ENCODE peak calls at places on chromosomes 7 and 10, in five cellular contexts. One of them, this sample, is unnamed.

GRCh38 chr10:5615263-5615820 is 51.1 kb downstream of the ASB13 start:
- DNase-seq in IMR-90: no peak
- DNase-seq in neuronal stem cell: no peak
- DNase-seq in H9: no peak
- DNase-seq in H1: no peak
- DNase-seq in this sample: no peak

GRCh38 chr10:26024303-26024702 is 90.3 kb downstream of the MYO3A start:
- DNase-seq in IMR-90: no peak
- DNase-seq in neuronal stem cell: no peak
- DNase-seq in H9: no peak
- DNase-seq in H1: no peak
- DNase-seq in this sample: no peak

GRCh38 chr10:91887075-91887899 is 22.0 kb downstream of the FGFBP3 start:
- DNase-seq in IMR-90: no peak
- DNase-seq in neuronal stem cell: peak
- DNase-seq in H9: peak
- DNase-seq in H1: peak
- DNase-seq in this sample: peak

GRCh38 chr10:97016728-97017473 is 168.9 kb downstream of the SLIT1 start:
- DNase-seq in IMR-90: no peak
- DNase-seq in neuronal stem cell: no peak
- DNase-seq in H9: peak
- DNase-seq in H1: no peak
- DNase-seq in this sample: no peak

GRCh38 chr7:126574838-126575250 is 677.9 kb downstream of the GRM8 start:
- DNase-seq in IMR-90: no peak
- DNase-seq in neuronal stem cell: no peak
- DNase-seq in H9: peak
- DNase-seq in H1: peak
- DNase-seq in this sample: peak

GRCh38 chr7:1461640-1462375 is 2.5 kb upstream of the MICALL2 start:
- DNase-seq in IMR-90: no peak
- DNase-seq in neuronal stem cell: no peak
- DNase-seq in H9: no peak
- DNase-seq in H1: no peak
- DNase-seq in this sample: no peak

GRCh38 chr7:138755331-138755747 is 42.5 kb upstream of the TMEM213 start:
- DNase-seq in IMR-90: no peak
- DNase-seq in neuronal stem cell: no peak
- DNase-seq in H9: no peak
- DNase-seq in H1: no peak
- DNase-seq in this sample: peak

GRCh38 chr7:73995330-73995729 is 32.6 kb upstream of the ELN start:
- DNase-seq in IMR-90: peak
- DNase-seq in neuronal stem cell: no peak
- DNase-seq in H9: no peak
- DNase-seq in H1: no peak
- DNase-seq in this sample: no peak

GRCh38 chr7:111029574-111030357 is 61.2 kb upstream of the LRRN3 start:
- DNase-seq in IMR-90: peak
- DNase-seq in neuronal stem cell: no peak
- DNase-seq in H9: no peak
- DNase-seq in H1: no peak
- DNase-seq in this sample: no peak

GRCh38 chr7:86792260-86792659 is 148.6 kb downstream of the GRM3 start:
- DNase-seq in IMR-90: no peak
- DNase-seq in neuronal stem cell: no peak
- DNase-seq in H9: no peak
- DNase-seq in H1: no peak
- DNase-seq in this sample: no peak

GRCh38 chr7:42238709-42239395 is 1.8 kb upstream of the GLI3 start:
- DNase-seq in IMR-90: peak
- DNase-seq in neuronal stem cell: no peak
- DNase-seq in H9: peak
- DNase-seq in H1: no peak
- DNase-seq in this sample: peak

GRCh38 chr7:97845622-97846203 is 26.5 kb downstream of the ASNS start:
- DNase-seq in IMR-90: peak
- DNase-seq in neuronal stem cell: peak
- DNase-seq in H9: no peak
- DNase-seq in H1: no peak
- DNase-seq in this sample: peak

GRCh38 chr10:70513848-70514309 is 35.3 kb downstream of the PALD1 start:
- DNase-seq in IMR-90: no peak
- DNase-seq in neuronal stem cell: no peak
- DNase-seq in H9: no peak
- DNase-seq in H1: no peak
- DNase-seq in this sample: no peak

GRCh38 chr7:135670179-135670578 is 7.9 kb downstream of the STMP1 start:
- DNase-seq in IMR-90: peak
- DNase-seq in neuronal stem cell: no peak
- DNase-seq in H9: no peak
- DNase-seq in H1: no peak
- DNase-seq in this sample: no peak

GRCh38 chr7:105759670-105760548 is 116.5 kb downstream of the ATXN7L1 start:
- DNase-seq in IMR-90: peak
- DNase-seq in neuronal stem cell: no peak
- DNase-seq in H9: no peak
- DNase-seq in H1: no peak
- DNase-seq in this sample: no peak

GRCh38 chr7:118590107-118590506 is 365.6 kb downstream of the ANKRD7 start:
- DNase-seq in IMR-90: no peak
- DNase-seq in neuronal stem cell: no peak
- DNase-seq in H9: peak
- DNase-seq in H1: no peak
- DNase-seq in this sample: peak

GRCh38 chr7:91249506-91250233 is 14.6 kb upstream of the FZD1 start:
- DNase-seq in IMR-90: peak
- DNase-seq in neuronal stem cell: no peak
- DNase-seq in H9: no peak
- DNase-seq in H1: no peak
- DNase-seq in this sample: peak

GRCh38 chr7:108193593-108194498 is 63.7 kb upstream of the LAMB4 start:
- DNase-seq in IMR-90: no peak
- DNase-seq in neuronal stem cell: no peak
- DNase-seq in H9: no peak
- DNase-seq in H1: no peak
- DNase-seq in this sample: no peak

GRCh38 chr7:54581511-54581910 is 39.3 kb downstream of the VSTM2A start:
- DNase-seq in IMR-90: no peak
- DNase-seq in neuronal stem cell: no peak
- DNase-seq in H9: no peak
- DNase-seq in H1: no peak
- DNase-seq in this sample: no peak

GRCh38 chr10:129760416-129760815 is 203.7 kb downstream of the EBF3 start:
- DNase-seq in IMR-90: no peak
- DNase-seq in neuronal stem cell: no peak
- DNase-seq in H9: no peak
- DNase-seq in H1: no peak
- DNase-seq in this sample: no peak

GRCh38 chr7:90605055-90605454 is 8.9 kb downstream of the CDK14 start:
- DNase-seq in IMR-90: no peak
- DNase-seq in neuronal stem cell: no peak
- DNase-seq in H9: no peak
- DNase-seq in H1: no peak
- DNase-seq in this sample: no peak

GRCh38 chr10:89213191-89213808 is 6.2 kb upstream of the CH25H start:
- DNase-seq in IMR-90: peak
- DNase-seq in neuronal stem cell: peak
- DNase-seq in H9: no peak
- DNase-seq in H1: no peak
- DNase-seq in this sample: peak

GRCh38 chr7:79761876-79762429 is 308.5 kb upstream of the MAGI2 start:
- DNase-seq in IMR-90: no peak
- DNase-seq in neuronal stem cell: no peak
- DNase-seq in H9: no peak
- DNase-seq in H1: no peak
- DNase-seq in this sample: no peak

GRCh38 chr7:30983042-30983913 is 19.5 kb downstream of the GHRHR start:
- DNase-seq in IMR-90: peak
- DNase-seq in neuronal stem cell: peak
- DNase-seq in H9: peak
- DNase-seq in H1: peak
- DNase-seq in this sample: peak

GRCh38 chr10:120511165-120511564 is 54.1 kb downstream of the PLPP4 start:
- DNase-seq in IMR-90: no peak
- DNase-seq in neuronal stem cell: no peak
- DNase-seq in H9: no peak
- DNase-seq in H1: no peak
- DNase-seq in this sample: no peak

GRCh38 chr10:5555881-5556280 is 31.1 kb downstream of the CALML3 start:
- DNase-seq in IMR-90: no peak
- DNase-seq in neuronal stem cell: no peak
- DNase-seq in H9: no peak
- DNase-seq in H1: no peak
- DNase-seq in this sample: no peak

GRCh38 chr7:134520130-134520529 is 7.2 kb upstream of the AKR1B10 start:
- DNase-seq in IMR-90: peak
- DNase-seq in neuronal stem cell: no peak
- DNase-seq in H9: no peak
- DNase-seq in H1: no peak
- DNase-seq in this sample: no peak

GRCh38 chr10:127974911-127975310 is 68.0 kb downstream of the PTPRE start:
- DNase-seq in IMR-90: no peak
- DNase-seq in neuronal stem cell: no peak
- DNase-seq in H9: peak
- DNase-seq in H1: no peak
- DNase-seq in this sample: no peak

GRCh38 chr7:2451171-2452073 is 24.8 kb downstream of the GRIFIN start:
- DNase-seq in IMR-90: peak
- DNase-seq in neuronal stem cell: peak
- DNase-seq in H9: peak
- DNase-seq in H1: peak
- DNase-seq in this sample: peak

GRCh38 chr10:31650010-31650409 is 278.6 kb downstream of the ARHGAP12 start:
- DNase-seq in IMR-90: peak
- DNase-seq in neuronal stem cell: no peak
- DNase-seq in H9: no peak
- DNase-seq in H1: no peak
- DNase-seq in this sample: no peak

GRCh38 chr7:69219381-69219780 is 378.9 kb upstream of the AUTS2 start:
- DNase-seq in IMR-90: no peak
- DNase-seq in neuronal stem cell: no peak
- DNase-seq in H9: no peak
- DNase-seq in H1: no peak
- DNase-seq in this sample: no peak

GRCh38 chr7:5234852-5235831 is 45.1 kb downstream of the WIPI2 start:
- DNase-seq in IMR-90: peak
- DNase-seq in neuronal stem cell: no peak
- DNase-seq in H9: no peak
- DNase-seq in H1: no peak
- DNase-seq in this sample: no peak

GRCh38 chr7:40047661-40048060 is 86.8 kb downstream of the MPLKIP start:
- DNase-seq in IMR-90: no peak
- DNase-seq in neuronal stem cell: no peak
- DNase-seq in H9: no peak
- DNase-seq in H1: no peak
- DNase-seq in this sample: no peak

GRCh38 chr7:32178731-32179366 is 108.6 kb upstream of the PDE1C start:
- DNase-seq in IMR-90: no peak
- DNase-seq in neuronal stem cell: no peak
- DNase-seq in H9: no peak
- DNase-seq in H1: no peak
- DNase-seq in this sample: no peak

GRCh38 chr7:1496531-1497292 is 7.5 kb downstream of the INTS1 start:
- DNase-seq in IMR-90: no peak
- DNase-seq in neuronal stem cell: no peak
- DNase-seq in H9: no peak
- DNase-seq in H1: no peak
- DNase-seq in this sample: no peak

GRCh38 chr10:33006342-33006887 is 48.4 kb upstream of the ITGB1 start:
- DNase-seq in IMR-90: no peak
- DNase-seq in neuronal stem cell: no peak
- DNase-seq in H9: no peak
- DNase-seq in H1: no peak
- DNase-seq in this sample: no peak
- H2BK5ac ChIP-seq in IMR-90: peak
- H2BK5ac ChIP-seq in neuronal stem cell: no peak
- H2BK5ac ChIP-seq in H9: no peak
- H2BK5ac ChIP-seq in H1: no peak
- H2BK5ac ChIP-seq in this sample: no peak

GRCh38 chr10:78578929-78579328 is 489.8 kb upstream of the ZMIZ1 start:
- DNase-seq in IMR-90: peak
- DNase-seq in neuronal stem cell: no peak
- DNase-seq in H9: no peak
- DNase-seq in H1: no peak
- DNase-seq in this sample: no peak

GRCh38 chr10:78575400-78575799 is 493.4 kb upstream of the ZMIZ1 start:
- DNase-seq in IMR-90: no peak
- DNase-seq in neuronal stem cell: no peak
- DNase-seq in H9: no peak
- DNase-seq in H1: no peak
- DNase-seq in this sample: no peak

GRCh38 chr10:78577673-78578072 is 491.1 kb upstream of the ZMIZ1 start:
- DNase-seq in IMR-90: no peak
- DNase-seq in neuronal stem cell: no peak
- DNase-seq in H9: no peak
- DNase-seq in H1: no peak
- DNase-seq in this sample: no peak

GRCh38 chr10:78579586-78579985 is 489.2 kb upstream of the ZMIZ1 start:
- DNase-seq in IMR-90: no peak
- DNase-seq in neuronal stem cell: no peak
- DNase-seq in H9: no peak
- DNase-seq in H1: no peak
- DNase-seq in this sample: no peak

DNA sequence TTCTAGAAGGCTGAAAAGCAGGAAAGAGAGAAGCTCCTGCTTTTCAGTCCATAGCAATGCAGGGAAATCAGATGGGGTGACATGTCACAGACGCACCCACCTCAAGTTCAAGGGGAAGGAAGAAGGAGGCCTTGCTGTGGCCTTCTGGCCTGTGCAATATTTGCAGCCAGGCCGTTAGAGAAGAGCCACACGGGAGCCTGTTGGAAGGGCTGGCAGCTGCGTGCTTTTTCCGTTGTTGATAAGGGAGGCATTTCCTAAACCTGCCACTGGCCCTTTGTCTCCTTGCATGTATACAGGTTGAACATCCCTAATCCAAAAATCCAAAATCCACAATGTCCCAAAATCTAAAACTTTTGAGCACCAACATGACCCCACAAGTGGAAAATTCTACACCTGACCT is 492.5 kb upstream of the ZMIZ1 start:
- DNase-seq in IMR-90: no peak
- DNase-seq in neuronal stem cell: no peak
- DNase-seq in H9: no peak
- DNase-seq in H1: no peak
- DNase-seq in this sample: no peak
- H2AK5ac ChIP-seq in IMR-90: no peak
- H2AK5ac ChIP-seq in neuronal stem cell: no peak
- H2AK5ac ChIP-seq in H9: no peak
- H2AK5ac ChIP-seq in H1: no peak
- H2AK5ac ChIP-seq in this sample: no peak

GRCh38 chr10:113113241-113113640 is 163.2 kb downstream of the TCF7L2 start:
- DNase-seq in IMR-90: no peak
- DNase-seq in neuronal stem cell: no peak
- DNase-seq in H9: no peak
- DNase-seq in H1: no peak
- DNase-seq in this sample: no peak
- H2BK5ac ChIP-seq in IMR-90: no peak
- H2BK5ac ChIP-seq in neuronal stem cell: no peak
- H2BK5ac ChIP-seq in H9: no peak
- H2BK5ac ChIP-seq in H1: no peak
- H2BK5ac ChIP-seq in this sample: no peak

GRCh38 chr7:57211428-57212100 is 79.3 kb upstream of the ZNF479 start:
- DNase-seq in IMR-90: no peak
- DNase-seq in neuronal stem cell: no peak
- DNase-seq in H9: no peak
- DNase-seq in H1: no peak
- DNase-seq in this sample: no peak
- H2AK5ac ChIP-seq in IMR-90: no peak
- H2AK5ac ChIP-seq in neuronal stem cell: no peak
- H2AK5ac ChIP-seq in H9: no peak
- H2AK5ac ChIP-seq in H1: no peak
- H2AK5ac ChIP-seq in this sample: no peak